ENCODE peak calls at places on chromosomes 4 and X, in five cellular contexts. One of them, this sample, is unnamed.
A peak's percentile ranks its signal among the peaks of the same experiment; 100 is the strongest.

GRCh38 chr4:153518001-153518400 is 51.8 kb downstream of the TMEM131L start:
- DNase-seq in left ventricle myocardium inferior: no peak
- DNase-seq in testis: no peak
- DNase-seq in coronary artery: no peak
- DNase-seq in astrocyte: no peak
- DNase-seq in this sample: no peak

GRCh38 chr4:85534120-85534519 is 59.2 kb downstream of the ARHGAP24 start:
- DNase-seq in coronary artery: no peak
- DNase-seq in testis: no peak
- DNase-seq in astrocyte: no peak
- DNase-seq in left ventricle myocardium inferior: no peak
- DNase-seq in this sample: no peak

GRCh38 chrX:39953879-39954278 is 143.9 kb downstream of the BCOR start:
- DNase-seq in testis: no peak
- DNase-seq in coronary artery: no peak
- DNase-seq in left ventricle myocardium inferior: peak; percentile 72
- DNase-seq in astrocyte: peak; percentile 80
- DNase-seq in this sample: no peak

GRCh38 chr4:138216272-138216867 is 25.8 kb downstream of the SLC7A11 start:
- DNase-seq in astrocyte: no peak
- DNase-seq in testis: no peak
- DNase-seq in coronary artery: no peak
- DNase-seq in left ventricle myocardium inferior: no peak
- DNase-seq in this sample: no peak

GRCh38 chrX:10579753-10580060 is 40.7 kb downstream of the MID1 start:
- DNase-seq in coronary artery: no peak
- DNase-seq in testis: no peak
- DNase-seq in left ventricle myocardium inferior: no peak
- DNase-seq in astrocyte: peak; percentile 68
- DNase-seq in this sample: no peak

GRCh38 chr4:128333309-128334006 is 45.8 kb upstream of the PGRMC2 start:
- DNase-seq in testis: no peak
- DNase-seq in coronary artery: no peak
- DNase-seq in astrocyte: no peak
- DNase-seq in left ventricle myocardium inferior: no peak
- DNase-seq in this sample: no peak

GRCh38 chr4:110618091-110619000 is 4.5 kb downstream of the PITX2 start:
- DNase-seq in astrocyte: no peak
- DNase-seq in left ventricle myocardium inferior: no peak
- DNase-seq in coronary artery: no peak
- DNase-seq in testis: no peak
- DNase-seq in this sample: peak; percentile 46

GRCh38 chrX:39619182-39620009 is 478.4 kb downstream of the BCOR start:
- DNase-seq in coronary artery: no peak
- DNase-seq in left ventricle myocardium inferior: no peak
- DNase-seq in astrocyte: no peak
- DNase-seq in testis: no peak
- DNase-seq in this sample: peak; percentile 35

GRCh38 chrX:10041383-10041782 is 74.2 kb downstream of the CLDN34 start:
- DNase-seq in testis: no peak
- DNase-seq in astrocyte: peak; percentile 73
- DNase-seq in left ventricle myocardium inferior: no peak
- DNase-seq in coronary artery: no peak
- DNase-seq in this sample: no peak

GRCh38 chr4:8528713-8529112 is 51.5 kb upstream of the GPR78 start:
- DNase-seq in testis: no peak
- DNase-seq in left ventricle myocardium inferior: no peak
- DNase-seq in coronary artery: no peak
- DNase-seq in astrocyte: peak; percentile 81
- DNase-seq in this sample: no peak

GRCh38 chrX:1248381-1249061 is 20.1 kb upstream of the CSF2RA start:
- DNase-seq in testis: peak; percentile 46
- DNase-seq in coronary artery: no peak
- DNase-seq in astrocyte: no peak
- DNase-seq in left ventricle myocardium inferior: no peak
- DNase-seq in this sample: no peak

GRCh38 chr4:98558366-98558765 is 100.0 kb downstream of the TSPAN5 start:
- DNase-seq in left ventricle myocardium inferior: no peak
- DNase-seq in astrocyte: no peak
- DNase-seq in coronary artery: no peak
- DNase-seq in testis: no peak
- DNase-seq in this sample: no peak

GRCh38 chr4:83701041-83701440 is 165.1 kb downstream of the GPAT3 start:
- DNase-seq in left ventricle myocardium inferior: no peak
- DNase-seq in coronary artery: no peak
- DNase-seq in astrocyte: no peak
- DNase-seq in testis: no peak
- DNase-seq in this sample: no peak
- TF ChIP-seq CTCF in left ventricle myocardium inferior: no peak
- TF ChIP-seq CTCF in coronary artery: no peak
- TF ChIP-seq CTCF in astrocyte: no peak
- TF ChIP-seq CTCF in testis: no peak
- TF ChIP-seq CTCF in this sample: no peak

GRCh38 chrX:106752101-106752678 is 25.7 kb downstream of the RNF128 start:
- DNase-seq in testis: no peak
- DNase-seq in coronary artery: no peak
- DNase-seq in left ventricle myocardium inferior: no peak
- DNase-seq in astrocyte: no peak
- DNase-seq in this sample: peak; percentile 3
- TF ChIP-seq CTCF in testis: no peak
- TF ChIP-seq CTCF in coronary artery: no peak
- TF ChIP-seq CTCF in left ventricle myocardium inferior: no peak
- TF ChIP-seq CTCF in astrocyte: peak; percentile 14
- TF ChIP-seq CTCF in this sample: no peak

GRCh38 chr4:67545199-67545995 is at the start of gene CENPC:
- DNase-seq in coronary artery: peak; percentile 98
- DNase-seq in testis: peak; percentile 99
- DNase-seq in astrocyte: peak; percentile 97
- DNase-seq in left ventricle myocardium inferior: peak; percentile 98
- DNase-seq in this sample: peak; percentile 94

GRCh38 chr4:67546971-67547370 is 1.7 kb upstream of the CENPC start:
- DNase-seq in left ventricle myocardium inferior: no peak
- DNase-seq in coronary artery: no peak
- DNase-seq in astrocyte: no peak
- DNase-seq in testis: no peak
- DNase-seq in this sample: no peak

GRCh38 chr4:67550491-67551256 is 5.4 kb upstream of the CENPC start:
- DNase-seq in astrocyte: no peak
- DNase-seq in left ventricle myocardium inferior: no peak
- DNase-seq in coronary artery: no peak
- DNase-seq in testis: no peak
- DNase-seq in this sample: no peak

GRCh38 chr4:67545996-67546356 is 673 bp upstream of the CENPC start:
- DNase-seq in astrocyte: no peak
- DNase-seq in coronary artery: no peak
- DNase-seq in left ventricle myocardium inferior: no peak
- DNase-seq in testis: no peak
- DNase-seq in this sample: no peak

GRCh38 chr4:67549123-67549522 is 3.8 kb upstream of the CENPC start:
- DNase-seq in testis: no peak
- DNase-seq in left ventricle myocardium inferior: no peak
- DNase-seq in astrocyte: peak; percentile 6
- DNase-seq in coronary artery: no peak
- DNase-seq in this sample: no peak
- TF ChIP-seq CTCF in testis: peak; percentile 9
- TF ChIP-seq CTCF in left ventricle myocardium inferior: peak; percentile 44
- TF ChIP-seq CTCF in astrocyte: no peak
- TF ChIP-seq CTCF in coronary artery: no peak
- TF ChIP-seq CTCF in this sample: no peak

GRCh38 chrX:19855700-19856381 is 31.6 kb downstream of the SH3KBP1 start:
- DNase-seq in left ventricle myocardium inferior: no peak
- DNase-seq in coronary artery: no peak
- DNase-seq in astrocyte: peak; percentile 70
- DNase-seq in testis: no peak
- DNase-seq in this sample: no peak
- TF ChIP-seq CTCF in left ventricle myocardium inferior: no peak
- TF ChIP-seq CTCF in coronary artery: no peak
- TF ChIP-seq CTCF in astrocyte: no peak
- TF ChIP-seq CTCF in testis: no peak
- TF ChIP-seq CTCF in this sample: no peak

This sample was measured in endothelial cell.